ENCODE peak calls at places on chromosomes 7 and 10, in five cellular contexts. S, D, C, E and Y are unnamed samples.

GRCh38 chr10:101779544-101780186 is 3.6 kb downstream of the NPM3 start:
- DNase-seq in S (peak; percentile 65), D (peak; percentile 95), C (peak; percentile 78), E (peak; percentile 79), Y (peak; percentile 36)

GRCh38 chr10:3889961-3890522 is 105.0 kb upstream of the KLF6 start:
- DNase-seq in S (no peak), D (no peak), C (peak; percentile 30), E (no peak), Y (peak; percentile 66)

GRCh38 chr7:43701929-43702328 is 27.4 kb downstream of the COA1 start:
- DNase-seq in S (no peak), D (no peak), C (no peak), E (no peak), Y (no peak)

GRCh38 chr10:106551501-106551900 is 613.0 kb downstream of the SORCS1 start:
- DNase-seq in S (no peak), D (no peak), C (no peak), E (no peak), Y (peak; percentile 54)

GRCh38 chr10:103667390-103667789 is 173.9 kb downstream of the NEURL1 start:
- DNase-seq in S (no peak), D (peak; percentile 30), C (no peak), E (no peak), Y (no peak)

GRCh38 chr10:11856678-11857077 is 33.5 kb downstream of the PROSER2 start:
- DNase-seq in S (no peak), D (no peak), C (no peak), E (no peak), Y (no peak)

GRCh38 chr7:5491251-5492044 is 67.8 kb upstream of the TNRC18 start:
- DNase-seq in S (no peak), D (no peak), C (no peak), E (no peak), Y (no peak)

GRCh38 chr10:110860576-110861241 is 11.0 kb upstream of the PDCD4 start:
- DNase-seq in S (peak; percentile 42), D (no peak), C (no peak), E (no peak), Y (no peak)

GRCh38 chr7:86664486-86664885 is 20.8 kb downstream of the GRM3 start:
- DNase-seq in S (no peak), D (no peak), C (no peak), E (no peak), Y (no peak)

GRCh38 chr10:100509241-100509640 is 10.4 kb downstream of the SEC31B start:
- DNase-seq in S (no peak), D (no peak), C (no peak), E (no peak), Y (no peak)

GRCh38 chr10:44306147-44306710 is 78.7 kb downstream of the CXCL12 start:
- DNase-seq in S (no peak), D (no peak), C (no peak), E (no peak), Y (peak; percentile 56)

GRCh38 chr7:43199333-43199732 is 86.9 kb downstream of the HECW1 start:
- DNase-seq in S (no peak), D (no peak), C (no peak), E (no peak), Y (peak; percentile 73)

GRCh38 chr7:16644624-16644986 is 949 bp downstream of the ANKMY2 start:
- DNase-seq in S (peak; percentile 13), D (peak; percentile 53), C (peak; percentile 51), E (peak; percentile 48), Y (peak; percentile 81)

GRCh38 chr7:127678947-127679346 is 27.0 kb downstream of the SND1 start:
- DNase-seq in S (no peak), D (no peak), C (no peak), E (no peak), Y (no peak)

GRCh38 chr10:96765406-96766240 is 45.3 kb upstream of the PIK3AP1 start:
- DNase-seq in S (peak; percentile 53), D (peak; percentile 69), C (peak; percentile 53), E (peak; percentile 61), Y (peak; percentile 65)
- TF ChIP-seq CTCF in S (peak; percentile 78), D (peak; percentile 67), C (peak; percentile 78), E (peak; percentile 83), Y (peak; percentile 97)

GRCh38 chr10:13994932-13995331 is 335.8 kb downstream of the FRMD4A start:
- DNase-seq in S (no peak), D (no peak), C (no peak), E (no peak), Y (no peak)
- TF ChIP-seq CTCF in S (no peak), D (no peak), C (no peak), E (no peak), Y (no peak)

GRCh38 chr10:31621733-31622132 is 302.7 kb downstream of the ZEB1 start:
- DNase-seq in S (no peak), D (no peak), C (no peak), E (no peak), Y (no peak)

GRCh38 chr10:31622993-31623392 is 304.0 kb downstream of the ZEB1 start:
- DNase-seq in S (no peak), D (no peak), C (no peak), E (no peak), Y (peak; percentile 98)

GRCh38 chr10:31619410-31620095 is 300.5 kb downstream of the ZEB1 start:
- DNase-seq in S (no peak), D (no peak), C (no peak), E (peak; percentile 48), Y (no peak)

GRCh38 chr10:31618541-31619291 is 299.7 kb downstream of the ZEB1 start:
- DNase-seq in S (no peak), D (peak; percentile 20), C (no peak), E (peak; percentile 68), Y (peak; percentile 72)

GRCh38 chr10:31620236-31621151 is 301.5 kb downstream of the ZEB1 start:
- DNase-seq in S (no peak), D (peak; percentile 18), C (peak; percentile 43), E (peak; percentile 83), Y (peak; percentile 86)
- TF ChIP-seq CTCF in S (no peak), D (no peak), C (peak; percentile 20), E (peak; percentile 50), Y (peak; percentile 49)

GRCh38 chr7:34392972-34393371 is 265.0 kb upstream of the NPSR1 start:
- DNase-seq in S (no peak), D (no peak), C (no peak), E (no peak), Y (no peak)
- TF ChIP-seq CTCF in S (no peak), D (no peak), C (no peak), E (no peak), Y (no peak)

GRCh38 chr10:85222300-85222699 is 893.9 kb downstream of the CCSER2 start:
- DNase-seq in S (no peak), D (no peak), C (no peak), E (no peak), Y (no peak)
- TF ChIP-seq CTCF in S (no peak), D (no peak), C (no peak), E (peak; percentile 31), Y (no peak)

GRCh38 chr10:89738551-89739209 is 37.3 kb downstream of the KIF20B start:
- DNase-seq in S (no peak), D (no peak), C (no peak), E (no peak), Y (no peak)
- TF ChIP-seq CTCF in S (no peak), D (no peak), C (no peak), E (no peak), Y (no peak)

GRCh38 chr10:1301138-1301537 is 245.0 kb downstream of the WDR37 start:
- DNase-seq in S (no peak), D (no peak), C (no peak), E (no peak), Y (no peak)
- TF ChIP-seq CTCF in S (no peak), D (no peak), C (no peak), E (no peak), Y (no peak)